ENCODE peak calls at places on chromosomes 1 and 21, in nine cellular contexts. One of them, this sample, is unnamed.

GRCh38 chr1:42456754-42457089 is 379 bp downstream of the PPCS start:
- DNase-seq in A549: peak
- DNase-seq in GM20000: peak
- DNase-seq in epithelial cell of esophagus: peak
- DNase-seq in tibial nerve: no peak
- DNase-seq in AG04449: no peak
- DNase-seq in uterus: no peak
- DNase-seq in bronchial epithelial cell: peak
- DNase-seq in Calu3: peak
- DNase-seq in this sample: no peak

GRCh38 chr1:202565890-202566289 is 144.4 kb downstream of the SYT2 start:
- DNase-seq in A549: no peak
- DNase-seq in GM20000: peak
- DNase-seq in epithelial cell of esophagus: no peak
- DNase-seq in tibial nerve: no peak
- DNase-seq in AG04449: no peak
- DNase-seq in uterus: no peak
- DNase-seq in bronchial epithelial cell: no peak
- DNase-seq in Calu3: no peak
- DNase-seq in this sample: no peak

GRCh38 chr1:6373961-6374720 is 19.4 kb downstream of the ACOT7 start:
- DNase-seq in A549: no peak
- DNase-seq in GM20000: no peak
- DNase-seq in epithelial cell of esophagus: peak
- DNase-seq in tibial nerve: no peak
- DNase-seq in AG04449: no peak
- DNase-seq in uterus: no peak
- DNase-seq in bronchial epithelial cell: peak
- DNase-seq in Calu3: no peak
- DNase-seq in this sample: no peak

GRCh38 chr1:53134042-53134485 is 8.4 kb downstream of the SLC1A7 start:
- DNase-seq in A549: no peak
- DNase-seq in GM20000: no peak
- DNase-seq in epithelial cell of esophagus: no peak
- DNase-seq in tibial nerve: no peak
- DNase-seq in AG04449: no peak
- DNase-seq in uterus: peak
- DNase-seq in bronchial epithelial cell: no peak
- DNase-seq in Calu3: no peak
- DNase-seq in this sample: no peak

GRCh38 chr21:15604424-15604823 is 125.4 kb upstream of the USP25 start:
- DNase-seq in A549: peak
- DNase-seq in GM20000: no peak
- DNase-seq in epithelial cell of esophagus: peak
- DNase-seq in tibial nerve: no peak
- DNase-seq in AG04449: no peak
- DNase-seq in uterus: no peak
- DNase-seq in bronchial epithelial cell: peak
- DNase-seq in Calu3: peak
- DNase-seq in this sample: no peak

GRCh38 chr1:231971397-231972233 is 345.0 kb downstream of the DISC1 start:
- DNase-seq in A549: no peak
- DNase-seq in GM20000: no peak
- DNase-seq in epithelial cell of esophagus: peak
- DNase-seq in tibial nerve: no peak
- DNase-seq in AG04449: no peak
- DNase-seq in uterus: no peak
- DNase-seq in bronchial epithelial cell: peak
- DNase-seq in Calu3: no peak
- DNase-seq in this sample: no peak

GRCh38 chr1:10057305-10057704 is 24.5 kb downstream of the UBE4B start:
- DNase-seq in A549: no peak
- DNase-seq in GM20000: no peak
- DNase-seq in epithelial cell of esophagus: peak
- DNase-seq in tibial nerve: no peak
- DNase-seq in AG04449: no peak
- DNase-seq in uterus: peak
- DNase-seq in bronchial epithelial cell: peak
- DNase-seq in Calu3: no peak
- DNase-seq in this sample: no peak

GRCh38 chr1:114428083-114428754 is 82.8 kb downstream of the TRIM33 start:
- DNase-seq in A549: peak
- DNase-seq in GM20000: no peak
- DNase-seq in epithelial cell of esophagus: peak
- DNase-seq in tibial nerve: no peak
- DNase-seq in AG04449: no peak
- DNase-seq in uterus: no peak
- DNase-seq in bronchial epithelial cell: peak
- DNase-seq in Calu3: peak
- DNase-seq in this sample: no peak

GRCh38 chr1:171985639-171986038 is 144.3 kb downstream of the DNM3 start:
- DNase-seq in A549: peak
- DNase-seq in GM20000: no peak
- DNase-seq in epithelial cell of esophagus: peak
- DNase-seq in tibial nerve: no peak
- DNase-seq in AG04449: no peak
- DNase-seq in uterus: no peak
- DNase-seq in bronchial epithelial cell: no peak
- DNase-seq in Calu3: peak
- DNase-seq in this sample: no peak

GRCh38 chr1:29547300-29547699 is 311.0 kb downstream of the PTPRU start:
- DNase-seq in A549: no peak
- DNase-seq in GM20000: no peak
- DNase-seq in epithelial cell of esophagus: no peak
- DNase-seq in tibial nerve: no peak
- DNase-seq in AG04449: no peak
- DNase-seq in uterus: no peak
- DNase-seq in bronchial epithelial cell: no peak
- DNase-seq in Calu3: no peak
- DNase-seq in this sample: no peak

GRCh38 chr1:226863446-226863845 is 7.0 kb upstream of the PSEN2 start:
- DNase-seq in A549: no peak
- DNase-seq in GM20000: no peak
- DNase-seq in epithelial cell of esophagus: peak
- DNase-seq in tibial nerve: peak
- DNase-seq in AG04449: no peak
- DNase-seq in uterus: no peak
- DNase-seq in bronchial epithelial cell: peak
- DNase-seq in Calu3: no peak
- DNase-seq in this sample: peak

GRCh38 chr1:26907071-26907922 is 6.5 kb downstream of the NR0B2 start:
- DNase-seq in A549: peak
- DNase-seq in GM20000: no peak
- DNase-seq in epithelial cell of esophagus: peak
- DNase-seq in tibial nerve: no peak
- DNase-seq in AG04449: peak
- DNase-seq in uterus: no peak
- DNase-seq in bronchial epithelial cell: peak
- DNase-seq in Calu3: peak
- DNase-seq in this sample: no peak

GRCh38 chr1:196497824-196498223 is 110.4 kb downstream of the KCNT2 start:
- DNase-seq in A549: no peak
- DNase-seq in GM20000: no peak
- DNase-seq in epithelial cell of esophagus: no peak
- DNase-seq in tibial nerve: no peak
- DNase-seq in AG04449: no peak
- DNase-seq in uterus: no peak
- DNase-seq in bronchial epithelial cell: no peak
- DNase-seq in Calu3: no peak
- DNase-seq in this sample: no peak

GRCh38 chr1:30418426-30419245 is 304.7 kb downstream of the MATN1 start:
- DNase-seq in A549: no peak
- DNase-seq in GM20000: no peak
- DNase-seq in epithelial cell of esophagus: no peak
- DNase-seq in tibial nerve: no peak
- DNase-seq in AG04449: no peak
- DNase-seq in uterus: peak
- DNase-seq in bronchial epithelial cell: no peak
- DNase-seq in Calu3: no peak
- DNase-seq in this sample: no peak

GRCh38 chr1:4696753-4697152 is 42.3 kb downstream of the AJAP1 start:
- DNase-seq in A549: no peak
- DNase-seq in GM20000: no peak
- DNase-seq in epithelial cell of esophagus: no peak
- DNase-seq in tibial nerve: no peak
- DNase-seq in AG04449: no peak
- DNase-seq in uterus: no peak
- DNase-seq in bronchial epithelial cell: no peak
- DNase-seq in Calu3: no peak
- DNase-seq in this sample: no peak

DNA sequence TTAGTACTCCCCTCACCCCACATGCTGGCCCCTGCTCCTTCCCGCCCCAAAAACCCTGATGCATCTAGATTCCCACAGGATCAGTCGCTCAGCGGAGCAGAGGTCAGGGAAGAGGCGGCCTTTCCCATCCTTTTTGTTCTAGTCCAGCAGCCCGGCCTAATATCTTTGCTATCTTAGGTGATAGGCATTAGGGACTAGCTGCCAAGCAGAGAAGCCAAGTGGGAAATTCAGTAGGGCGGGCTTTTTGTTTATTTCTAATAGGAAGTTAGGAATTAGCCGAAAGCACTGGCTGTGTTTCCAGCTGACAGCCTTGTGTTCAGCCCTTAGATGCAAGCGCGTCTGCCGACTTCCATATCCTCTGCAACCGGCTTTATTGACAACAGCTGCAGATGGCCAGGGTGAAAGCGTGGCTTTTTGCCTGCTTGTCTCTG is 59.0 kb upstream of the BCAR3 start:
- DNase-seq in A549: no peak
- DNase-seq in GM20000: no peak
- DNase-seq in epithelial cell of esophagus: no peak
- DNase-seq in tibial nerve: no peak
- DNase-seq in AG04449: no peak
- DNase-seq in uterus: no peak
- DNase-seq in bronchial epithelial cell: no peak
- DNase-seq in Calu3: no peak
- DNase-seq in this sample: peak
- TF ChIP-seq CTCF in A549: no peak
- TF ChIP-seq CTCF in GM20000: no peak
- TF ChIP-seq CTCF in epithelial cell of esophagus: no peak
- TF ChIP-seq CTCF in tibial nerve: no peak
- TF ChIP-seq CTCF in AG04449: no peak
- TF ChIP-seq CTCF in uterus: no peak
- TF ChIP-seq CTCF in bronchial epithelial cell: no peak
- TF ChIP-seq CTCF in Calu3: no peak
- TF ChIP-seq CTCF in this sample: no peak

DNA sequence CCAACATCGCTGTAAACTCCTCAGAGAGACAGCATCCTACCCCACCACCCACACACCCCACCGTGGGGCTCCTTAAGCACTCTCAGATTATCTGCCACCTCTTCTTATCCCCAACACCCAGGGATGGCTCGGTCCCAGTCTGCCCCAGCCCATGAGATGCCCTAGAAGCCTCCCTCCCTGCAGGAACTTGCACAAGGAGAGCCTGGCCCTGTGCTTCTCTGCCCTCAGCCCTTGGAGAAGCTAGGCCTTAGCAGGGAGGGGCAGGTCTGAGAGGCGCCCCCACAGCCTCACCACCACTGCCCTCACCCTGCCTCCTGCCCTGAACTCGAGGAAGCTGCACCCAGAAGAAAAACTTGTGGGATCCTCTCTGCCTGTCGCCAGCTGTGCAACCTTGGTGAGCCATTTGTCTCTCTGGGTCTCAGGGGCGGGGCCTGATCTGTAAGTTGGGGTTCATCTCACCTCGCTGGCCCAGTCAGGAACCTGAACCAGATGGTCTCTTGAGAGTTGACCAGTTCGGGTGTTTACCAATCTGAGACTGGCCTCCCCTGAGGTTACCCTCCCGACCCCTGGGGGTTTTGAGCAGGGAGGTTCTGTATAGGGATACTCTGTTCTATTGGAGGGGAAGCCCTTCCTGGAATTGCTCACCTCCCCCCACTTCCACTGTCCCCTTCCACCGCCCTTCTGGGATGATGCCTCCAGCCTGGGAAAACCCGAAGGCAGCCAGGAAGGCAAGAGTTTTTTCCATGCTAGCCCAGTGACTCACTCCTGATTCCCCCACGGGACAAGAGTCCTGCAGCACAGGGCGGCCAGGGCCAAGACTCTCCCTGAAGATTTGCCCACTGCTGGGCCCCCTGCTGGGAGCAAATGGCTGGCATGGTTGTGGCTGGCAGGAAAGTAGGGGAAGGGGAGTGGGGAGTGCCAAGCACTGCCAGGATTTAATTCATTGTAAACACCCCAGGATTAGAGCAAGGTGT is at the start of gene S100A3:
- DNase-seq in A549: peak
- DNase-seq in GM20000: no peak
- DNase-seq in epithelial cell of esophagus: peak
- DNase-seq in tibial nerve: peak
- DNase-seq in AG04449: no peak
- DNase-seq in uterus: peak
- DNase-seq in bronchial epithelial cell: peak
- DNase-seq in Calu3: peak
- DNase-seq in this sample: no peak
- TF ChIP-seq CTCF in A549: peak
- TF ChIP-seq CTCF in GM20000: no peak
- TF ChIP-seq CTCF in epithelial cell of esophagus: no peak
- TF ChIP-seq CTCF in tibial nerve: no peak
- TF ChIP-seq CTCF in AG04449: peak
- TF ChIP-seq CTCF in uterus: no peak
- TF ChIP-seq CTCF in bronchial epithelial cell: peak
- TF ChIP-seq CTCF in Calu3: no peak
- TF ChIP-seq CTCF in this sample: peak

DNA sequence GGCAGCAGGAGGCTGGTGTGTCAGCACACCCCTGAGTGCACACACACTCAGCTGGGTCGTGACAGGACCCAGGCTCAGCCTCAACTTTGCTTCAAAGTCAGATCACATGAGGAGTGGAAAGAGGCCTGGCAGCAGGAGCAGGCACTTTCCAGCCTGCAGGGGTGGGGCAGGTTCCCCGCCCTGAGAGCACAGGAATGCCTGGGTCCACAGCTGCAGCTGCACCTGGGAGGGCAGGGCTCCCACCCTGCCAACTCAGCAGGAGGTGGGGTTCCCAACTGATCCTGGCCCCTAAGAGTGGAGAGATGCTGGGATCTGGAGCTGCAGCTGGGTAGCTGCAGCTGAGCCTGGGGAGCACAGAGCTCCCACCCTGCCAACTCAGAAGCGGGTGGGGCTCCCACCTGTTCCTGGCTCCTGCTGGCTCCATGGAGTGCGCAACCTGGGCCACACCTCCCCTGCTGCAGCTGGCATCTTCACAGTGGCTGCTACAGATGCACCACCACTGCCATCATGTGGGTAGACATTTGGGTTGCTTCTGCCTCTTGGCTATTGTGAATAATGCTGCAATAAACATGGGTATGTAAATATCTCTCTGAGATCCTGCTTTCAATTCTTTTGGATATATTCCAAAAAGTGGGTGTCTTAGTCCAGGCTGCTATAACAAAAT is 415.4 kb downstream of the TTLL7 start:
- DNase-seq in A549: peak
- DNase-seq in GM20000: no peak
- DNase-seq in epithelial cell of esophagus: peak
- DNase-seq in tibial nerve: no peak
- DNase-seq in AG04449: no peak
- DNase-seq in uterus: no peak
- DNase-seq in bronchial epithelial cell: peak
- DNase-seq in Calu3: peak
- DNase-seq in this sample: peak
- TF ChIP-seq CTCF in A549: no peak
- TF ChIP-seq CTCF in GM20000: peak
- TF ChIP-seq CTCF in epithelial cell of esophagus: peak
- TF ChIP-seq CTCF in tibial nerve: no peak
- TF ChIP-seq CTCF in AG04449: peak
- TF ChIP-seq CTCF in uterus: no peak
- TF ChIP-seq CTCF in bronchial epithelial cell: peak
- TF ChIP-seq CTCF in Calu3: no peak
- TF ChIP-seq CTCF in this sample: peak

GRCh38 chr1:110390096-110390495 is 730 bp downstream of the SLC16A4 start:
- DNase-seq in A549: peak
- DNase-seq in GM20000: no peak
- DNase-seq in epithelial cell of esophagus: peak
- DNase-seq in tibial nerve: peak
- DNase-seq in AG04449: peak
- DNase-seq in uterus: peak
- DNase-seq in bronchial epithelial cell: peak
- DNase-seq in Calu3: no peak
- DNase-seq in this sample: peak
- TF ChIP-seq CTCF in A549: no peak
- TF ChIP-seq CTCF in GM20000: no peak
- TF ChIP-seq CTCF in epithelial cell of esophagus: peak
- TF ChIP-seq CTCF in tibial nerve: no peak
- TF ChIP-seq CTCF in AG04449: no peak
- TF ChIP-seq CTCF in uterus: no peak
- TF ChIP-seq CTCF in bronchial epithelial cell: no peak
- TF ChIP-seq CTCF in Calu3: no peak
- TF ChIP-seq CTCF in this sample: no peak

This sample was measured in AG09319.